ENCODE peak calls at places on chromosomes 12 and 14, in seven cellular contexts. One of them, this sample, is unnamed.

GRCh38 chr12:30420561-30420960 is 275.1 kb downstream of the IPO8 start:
- DNase-seq in IMR-90: peak
- DNase-seq in HFF-Myc: no peak
- DNase-seq in RWPE2: no peak
- DNase-seq in psoas muscle: no peak
- DNase-seq in prostate gland: no peak
- DNase-seq in ascending aorta: no peak
- DNase-seq in this sample: peak

GRCh38 chr12:99529966-99530365 is 117.6 kb upstream of the GARIN6 start:
- DNase-seq in IMR-90: peak
- DNase-seq in HFF-Myc: no peak
- DNase-seq in RWPE2: no peak
- DNase-seq in psoas muscle: no peak
- DNase-seq in prostate gland: no peak
- DNase-seq in ascending aorta: no peak
- DNase-seq in this sample: no peak

GRCh38 chr14:22178330-22178981 is 410.6 kb downstream of the DAD1 start:
- DNase-seq in IMR-90: peak
- DNase-seq in HFF-Myc: no peak
- DNase-seq in RWPE2: no peak
- DNase-seq in psoas muscle: no peak
- DNase-seq in prostate gland: no peak
- DNase-seq in ascending aorta: no peak
- DNase-seq in this sample: no peak

GRCh38 chr12:89544730-89545184 is 18.9 kb upstream of the POC1B start:
- DNase-seq in IMR-90: no peak
- DNase-seq in HFF-Myc: peak
- DNase-seq in RWPE2: no peak
- DNase-seq in psoas muscle: peak
- DNase-seq in prostate gland: peak
- DNase-seq in ascending aorta: peak
- DNase-seq in this sample: no peak

GRCh38 chr12:113214938-113215400 is 6.3 kb upstream of the TPCN1 start:
- DNase-seq in IMR-90: peak
- DNase-seq in HFF-Myc: peak
- DNase-seq in RWPE2: no peak
- DNase-seq in psoas muscle: peak
- DNase-seq in prostate gland: no peak
- DNase-seq in ascending aorta: peak
- DNase-seq in this sample: peak

GRCh38 chr12:64178122-64178521 is 44.0 kb downstream of the KICS2 start:
- DNase-seq in IMR-90: peak
- DNase-seq in HFF-Myc: no peak
- DNase-seq in RWPE2: no peak
- DNase-seq in psoas muscle: no peak
- DNase-seq in prostate gland: no peak
- DNase-seq in ascending aorta: no peak
- DNase-seq in this sample: peak

GRCh38 chr14:97833291-97833690 is 1036.1 kb downstream of the VRK1 start:
- DNase-seq in IMR-90: no peak
- DNase-seq in HFF-Myc: no peak
- DNase-seq in RWPE2: no peak
- DNase-seq in psoas muscle: no peak
- DNase-seq in prostate gland: no peak
- DNase-seq in ascending aorta: no peak
- DNase-seq in this sample: no peak

GRCh38 chr14:52304248-52304904 is 9.7 kb upstream of the PTGER2 start:
- DNase-seq in IMR-90: no peak
- DNase-seq in HFF-Myc: no peak
- DNase-seq in RWPE2: no peak
- DNase-seq in psoas muscle: no peak
- DNase-seq in prostate gland: no peak
- DNase-seq in ascending aorta: no peak
- DNase-seq in this sample: no peak

GRCh38 chr12:80161612-80162011 is 62.3 kb downstream of the OTOGL start:
- DNase-seq in IMR-90: no peak
- DNase-seq in HFF-Myc: no peak
- DNase-seq in RWPE2: no peak
- DNase-seq in psoas muscle: no peak
- DNase-seq in prostate gland: no peak
- DNase-seq in ascending aorta: no peak
- DNase-seq in this sample: no peak

GRCh38 chr14:32576088-32576795 is 247.1 kb downstream of the AKAP6 start:
- DNase-seq in IMR-90: peak
- DNase-seq in HFF-Myc: peak
- DNase-seq in RWPE2: no peak
- DNase-seq in psoas muscle: no peak
- DNase-seq in prostate gland: peak
- DNase-seq in ascending aorta: no peak
- DNase-seq in this sample: peak

GRCh38 chr14:105847400-105847799 is 321.0 kb downstream of the TMEM121 start:
- DNase-seq in IMR-90: no peak
- DNase-seq in HFF-Myc: no peak
- DNase-seq in RWPE2: no peak
- DNase-seq in psoas muscle: no peak
- DNase-seq in prostate gland: no peak
- DNase-seq in ascending aorta: peak
- DNase-seq in this sample: no peak

GRCh38 chr14:56324831-56325230 is 206.6 kb downstream of the PELI2 start:
- DNase-seq in IMR-90: peak
- DNase-seq in HFF-Myc: peak
- DNase-seq in RWPE2: no peak
- DNase-seq in psoas muscle: no peak
- DNase-seq in prostate gland: no peak
- DNase-seq in ascending aorta: no peak
- DNase-seq in this sample: no peak

GRCh38 chr12:12265571-12266388 is 1.1 kb downstream of the LRP6 start:
- DNase-seq in IMR-90: peak
- DNase-seq in HFF-Myc: no peak
- DNase-seq in RWPE2: no peak
- DNase-seq in psoas muscle: no peak
- DNase-seq in prostate gland: peak
- DNase-seq in ascending aorta: no peak
- DNase-seq in this sample: peak

GRCh38 chr12:34289431-34290190 is 267.3 kb downstream of the ALG10 start:
- DNase-seq in IMR-90: no peak
- DNase-seq in HFF-Myc: no peak
- DNase-seq in RWPE2: peak
- DNase-seq in psoas muscle: peak
- DNase-seq in prostate gland: no peak
- DNase-seq in ascending aorta: peak
- DNase-seq in this sample: no peak

GRCh38 chr12:19085090-19085489 is 44.4 kb upstream of the PLEKHA5 start:
- DNase-seq in IMR-90: no peak
- DNase-seq in HFF-Myc: no peak
- DNase-seq in RWPE2: no peak
- DNase-seq in psoas muscle: no peak
- DNase-seq in prostate gland: no peak
- DNase-seq in ascending aorta: no peak
- DNase-seq in this sample: peak

GRCh38 chr12:1529862-1530591 is 64.4 kb downstream of the FBXL14 start:
- DNase-seq in IMR-90: no peak
- DNase-seq in HFF-Myc: no peak
- DNase-seq in RWPE2: peak
- DNase-seq in psoas muscle: no peak
- DNase-seq in prostate gland: peak
- DNase-seq in ascending aorta: no peak
- DNase-seq in this sample: no peak

GRCh38 chr14:20855652-20856291 is 35.4 kb upstream of the RNASE3 start:
- DNase-seq in IMR-90: peak
- DNase-seq in HFF-Myc: peak
- DNase-seq in RWPE2: no peak
- DNase-seq in psoas muscle: no peak
- DNase-seq in prostate gland: peak
- DNase-seq in ascending aorta: peak
- DNase-seq in this sample: peak

GRCh38 chr12:66744956-66745383 is 66.1 kb upstream of the GRIP1 start:
- DNase-seq in IMR-90: no peak
- DNase-seq in HFF-Myc: no peak
- DNase-seq in RWPE2: no peak
- DNase-seq in psoas muscle: no peak
- DNase-seq in prostate gland: no peak
- DNase-seq in ascending aorta: no peak
- DNase-seq in this sample: no peak

GRCh38 chr12:95102916-95103671 is 29.7 kb upstream of the NR2C1 start:
- DNase-seq in IMR-90: peak
- DNase-seq in HFF-Myc: peak
- DNase-seq in RWPE2: peak
- DNase-seq in psoas muscle: no peak
- DNase-seq in prostate gland: peak
- DNase-seq in ascending aorta: no peak
- DNase-seq in this sample: peak

GRCh38 chr12:63068857-63069442 is 82.1 kb downstream of the AVPR1A start:
- DNase-seq in IMR-90: peak
- DNase-seq in HFF-Myc: peak
- DNase-seq in RWPE2: no peak
- DNase-seq in psoas muscle: no peak
- DNase-seq in prostate gland: peak
- DNase-seq in ascending aorta: no peak
- DNase-seq in this sample: peak

GRCh38 chr12:104288635-104289258 is 14.8 kb upstream of the EID3 start:
- DNase-seq in IMR-90: peak
- DNase-seq in HFF-Myc: no peak
- DNase-seq in RWPE2: peak
- DNase-seq in psoas muscle: peak
- DNase-seq in prostate gland: peak
- DNase-seq in ascending aorta: peak
- DNase-seq in this sample: peak

GRCh38 chr14:95156765-95157194 is 549 bp downstream of the DICER1 start:
- DNase-seq in IMR-90: peak
- DNase-seq in HFF-Myc: no peak
- DNase-seq in RWPE2: peak
- DNase-seq in psoas muscle: peak
- DNase-seq in prostate gland: peak
- DNase-seq in ascending aorta: peak
- DNase-seq in this sample: peak

GRCh38 chr14:104644236-104644635 is 39.7 kb upstream of the TMEM179 start:
- DNase-seq in IMR-90: no peak
- DNase-seq in HFF-Myc: no peak
- DNase-seq in RWPE2: no peak
- DNase-seq in psoas muscle: no peak
- DNase-seq in prostate gland: no peak
- DNase-seq in ascending aorta: no peak
- DNase-seq in this sample: no peak

DNA sequence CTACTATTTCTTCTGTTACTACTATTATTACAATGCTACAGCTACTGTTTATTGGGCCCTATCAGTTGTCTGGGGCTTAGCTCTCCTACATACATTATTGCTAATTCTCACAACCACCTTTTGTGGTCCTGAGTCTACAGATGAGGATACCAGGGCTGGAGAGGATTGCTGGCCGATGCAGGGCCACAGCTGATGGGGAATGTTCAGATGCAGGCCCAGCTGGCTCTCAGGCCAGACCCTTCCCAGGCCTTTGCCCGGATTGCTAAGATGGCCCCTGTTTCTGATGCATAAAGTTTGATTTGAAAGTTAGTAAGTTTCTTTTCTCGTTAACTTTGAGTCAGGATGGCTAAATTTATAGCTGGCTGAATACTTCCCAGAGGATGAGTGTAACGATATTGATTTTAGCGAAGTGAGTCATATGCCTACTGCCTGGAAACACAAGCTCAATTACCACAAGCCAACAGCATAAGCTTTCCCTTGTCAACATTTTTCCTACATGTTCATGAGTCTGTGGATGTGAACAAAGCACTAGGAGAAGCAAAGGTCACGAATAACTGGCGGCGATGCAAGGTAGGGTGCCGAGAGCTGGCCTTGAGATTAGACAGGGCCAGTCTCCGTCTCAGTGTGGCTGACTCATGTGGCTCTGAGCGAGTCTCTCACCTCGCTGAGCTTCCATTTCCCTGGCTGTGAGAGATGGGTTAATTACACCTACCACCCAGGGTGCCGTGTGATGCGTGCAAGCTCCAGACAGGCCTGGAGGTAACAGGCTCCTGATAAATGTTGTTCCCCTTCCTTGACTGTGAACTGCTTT is 111.0 kb downstream of the BEGAIN start:
- DNase-seq in IMR-90: peak
- DNase-seq in HFF-Myc: peak
- DNase-seq in RWPE2: no peak
- DNase-seq in psoas muscle: no peak
- DNase-seq in prostate gland: no peak
- DNase-seq in ascending aorta: no peak
- DNase-seq in this sample: peak
- H3K4me3 ChIP-seq in IMR-90: no peak
- H3K4me3 ChIP-seq in HFF-Myc: no peak
- H3K4me3 ChIP-seq in RWPE2: no peak
- H3K4me3 ChIP-seq in psoas muscle: no peak
- H3K4me3 ChIP-seq in prostate gland: no peak
- H3K4me3 ChIP-seq in ascending aorta: no peak
- H3K4me3 ChIP-seq in this sample: no peak

GRCh38 chr12:9066755-9067433 is 48.8 kb downstream of the A2M start:
- DNase-seq in IMR-90: no peak
- DNase-seq in HFF-Myc: no peak
- DNase-seq in RWPE2: no peak
- DNase-seq in psoas muscle: no peak
- DNase-seq in prostate gland: no peak
- DNase-seq in ascending aorta: no peak
- DNase-seq in this sample: peak
- H3K4me3 ChIP-seq in IMR-90: no peak
- H3K4me3 ChIP-seq in HFF-Myc: no peak
- H3K4me3 ChIP-seq in RWPE2: no peak
- H3K4me3 ChIP-seq in psoas muscle: no peak
- H3K4me3 ChIP-seq in prostate gland: no peak
- H3K4me3 ChIP-seq in ascending aorta: no peak
- H3K4me3 ChIP-seq in this sample: no peak

GRCh38 chr12:21502872-21503271 is 1.3 kb downstream of the GOLT1B start:
- DNase-seq in IMR-90: no peak
- DNase-seq in HFF-Myc: no peak
- DNase-seq in RWPE2: no peak
- DNase-seq in psoas muscle: no peak
- DNase-seq in prostate gland: no peak
- DNase-seq in ascending aorta: no peak
- DNase-seq in this sample: no peak

GRCh38 chr12:21500786-21501257 is 613 bp downstream of the RECQL start:
- DNase-seq in IMR-90: no peak
- DNase-seq in HFF-Myc: no peak
- DNase-seq in RWPE2: no peak
- DNase-seq in psoas muscle: no peak
- DNase-seq in prostate gland: no peak
- DNase-seq in ascending aorta: no peak
- DNase-seq in this sample: no peak

GRCh38 chr12:21501258-21502163 is at the start of the genes GOLT1B and RECQL:
- DNase-seq in IMR-90: peak
- DNase-seq in HFF-Myc: peak
- DNase-seq in RWPE2: peak
- DNase-seq in psoas muscle: peak
- DNase-seq in prostate gland: peak
- DNase-seq in ascending aorta: peak
- DNase-seq in this sample: peak

GRCh38 chr12:21502164-21502496 is 541 bp downstream of the GOLT1B start:
- DNase-seq in IMR-90: peak
- DNase-seq in HFF-Myc: no peak
- DNase-seq in RWPE2: no peak
- DNase-seq in psoas muscle: no peak
- DNase-seq in prostate gland: peak
- DNase-seq in ascending aorta: no peak
- DNase-seq in this sample: peak

GRCh38 chr12:21499765-21500164 is 1.7 kb downstream of the RECQL start:
- DNase-seq in IMR-90: no peak
- DNase-seq in HFF-Myc: no peak
- DNase-seq in RWPE2: no peak
- DNase-seq in psoas muscle: no peak
- DNase-seq in prostate gland: no peak
- DNase-seq in ascending aorta: no peak
- DNase-seq in this sample: no peak
- H3K4me3 ChIP-seq in IMR-90: no peak
- H3K4me3 ChIP-seq in HFF-Myc: peak
- H3K4me3 ChIP-seq in RWPE2: no peak
- H3K4me3 ChIP-seq in psoas muscle: peak
- H3K4me3 ChIP-seq in prostate gland: no peak
- H3K4me3 ChIP-seq in ascending aorta: no peak
- H3K4me3 ChIP-seq in this sample: no peak

GRCh38 chr12:20144341-20144740 is 224.0 kb upstream of the PDE3A start:
- DNase-seq in IMR-90: no peak
- DNase-seq in HFF-Myc: no peak
- DNase-seq in RWPE2: no peak
- DNase-seq in psoas muscle: no peak
- DNase-seq in prostate gland: no peak
- DNase-seq in ascending aorta: no peak
- DNase-seq in this sample: no peak
- H3K4me3 ChIP-seq in IMR-90: no peak
- H3K4me3 ChIP-seq in HFF-Myc: no peak
- H3K4me3 ChIP-seq in RWPE2: no peak
- H3K4me3 ChIP-seq in psoas muscle: no peak
- H3K4me3 ChIP-seq in prostate gland: no peak
- H3K4me3 ChIP-seq in ascending aorta: no peak
- H3K4me3 ChIP-seq in this sample: no peak